ENCODE peak calls at places on chromosome 1, in six cellular contexts. Z is A549, B is heart left ventricle, S is lower lobe of right lung, G is Peyer's patch, F is mucosa of descending colon. E is an unnamed sample.

GRCh38 chr1:56591909-56592308 is 12.5 kb upstream of the PLPP3 start:
- DNase-seq in B (no peak), F (no peak), G (no peak), S (no peak), Z (no peak), E (no peak)

GRCh38 chr1:10283318-10283984 is 73.1 kb downstream of the KIF1B start:
- DNase-seq in Z (no peak), G (no peak), B (no peak), F (no peak), S (no peak), E (no peak)

GRCh38 chr1:20867847-20868246 is 80.7 kb upstream of the HP1BP3 start:
- DNase-seq in G (no peak), B (no peak), Z (no peak), S (no peak), F (no peak), E (peak; percentile 50)

GRCh38 chr1:64268653-64269557 is 65.5 kb downstream of the UBE2U start:
- DNase-seq in F (no peak), Z (peak; percentile 27), G (no peak), S (no peak), B (no peak), E (peak; percentile 92)

GRCh38 chr1:36300526-36300925 is 5.6 kb upstream of the SH3D21 start:
- DNase-seq in Z (no peak), G (no peak), F (no peak), B (no peak), S (no peak), E (no peak)

GRCh38 chr1:248825573-248825908 is 174 bp downstream of the SH3BP5L start:
- DNase-seq in Z (no peak), B (no peak), S (no peak), F (no peak), G (no peak), E (no peak)

GRCh38 chr1:174258148-174258550 is 98.8 kb downstream of the RABGAP1L start:
- DNase-seq in F (no peak), G (no peak), S (no peak), B (no peak), Z (peak; percentile 56), E (peak; percentile 68)

GRCh38 chr1:209835782-209836298 is 8.1 kb downstream of the UTP25 start:
- DNase-seq in F (no peak), B (no peak), G (no peak), S (no peak), Z (no peak), E (peak; percentile 76)

GRCh38 chr1:241611063-241611462 is 29.1 kb downstream of the CHML start:
- DNase-seq in Z (peak; percentile 57), G (no peak), F (no peak), S (no peak), B (no peak), E (peak; percentile 75)

GRCh38 chr1:246622035-246622652 is 55.9 kb downstream of the CNST start:
- DNase-seq in B (no peak), F (no peak), S (no peak), G (no peak), Z (no peak), E (no peak)

GRCh38 chr1:89512996-89513395 is 11.6 kb upstream of the LRRC8B start:
- DNase-seq in G (no peak), B (no peak), S (no peak), Z (no peak), F (no peak), E (no peak)

GRCh38 chr1:167670563-167670962 is 40.5 kb downstream of the RCSD1 start:
- DNase-seq in G (no peak), S (no peak), Z (no peak), F (no peak), B (no peak), E (no peak)

GRCh38 chr1:32769524-32770220 is 47.5 kb downstream of the YARS1 start:
- DNase-seq in S (peak; percentile 48), F (peak; percentile 52), Z (no peak), B (no peak), G (no peak), E (peak; percentile 44)

GRCh38 chr1:41807390-41807789 is 111.3 kb downstream of the HIVEP3 start:
- DNase-seq in S (no peak), F (no peak), G (no peak), B (peak; percentile 69), Z (no peak), E (no peak)

GRCh38 chr1:244448279-244449036 is 3.3 kb downstream of the ADSS2 start:
- DNase-seq in Z (no peak), G (no peak), F (no peak), B (no peak), S (no peak), E (no peak)

GRCh38 chr1:21605964-21606705 is 63.0 kb downstream of the RAP1GAP start:
- DNase-seq in G (no peak), Z (no peak), S (no peak), B (no peak), F (no peak), E (no peak)

GRCh38 chr1:183349201-183349711 is 68.9 kb downstream of the NMNAT2 start:
- DNase-seq in Z (no peak), G (no peak), F (no peak), B (no peak), S (no peak), E (peak; percentile 52)
- H3K4me3 ChIP-seq in Z (no peak overlapping the region), G (no peak overlapping the region), F (no peak overlapping the region), B (no peak overlapping the region), S (no peak overlapping the region), E (no peak overlapping the region)

GRCh38 chr1:99731384-99731783 is 35.1 kb downstream of the FRRS1 start:
- DNase-seq in S (no peak), F (no peak), G (no peak), B (no peak), Z (no peak), E (no peak)

GRCh38 chr1:99740141-99740540 is 26.3 kb downstream of the FRRS1 start:
- DNase-seq in G (no peak), Z (no peak), S (no peak), B (no peak), F (no peak), E (no peak)

GRCh38 chr1:99735852-99736251 is 30.6 kb downstream of the FRRS1 start:
- DNase-seq in Z (no peak), F (no peak), G (no peak), S (no peak), B (no peak), E (no peak)

GRCh38 chr1:99738858-99739465 is 27.5 kb downstream of the FRRS1 start:
- DNase-seq in S (no peak), B (no peak), F (no peak), Z (no peak), G (no peak), E (no peak)

DNA sequence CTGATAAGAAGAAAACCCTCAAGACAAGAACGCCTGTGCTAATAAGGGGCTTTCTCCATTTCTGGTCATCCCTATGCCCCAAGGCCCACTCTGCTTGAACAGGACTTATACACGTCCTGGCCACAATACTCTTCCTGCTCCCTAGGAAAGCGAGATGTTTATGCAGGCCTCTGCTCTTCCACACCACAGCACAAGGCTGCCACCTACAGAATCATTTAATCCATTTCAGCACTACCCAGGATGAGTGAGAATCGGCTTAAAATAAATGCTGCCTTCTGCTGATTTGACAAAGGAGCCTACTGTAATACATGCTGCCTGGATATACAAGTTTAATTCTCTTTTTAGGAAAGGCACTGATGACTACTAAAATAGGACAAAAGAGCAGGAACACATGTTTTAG is 29.4 kb downstream of the FRRS1 start:
- DNase-seq in Z (peak; percentile 29), S (no peak), F (no peak), G (no peak), B (no peak), E (peak; percentile 84)
- TF ChIP-seq CTCF in Z (peak; percentile 50), S (peak; percentile 39), F (no peak), G (peak; percentile 57), B (peak; percentile 36), E (peak; percentile 70)

GRCh38 chr1:26168410-26169167 is at the start of gene C1orf232:
- DNase-seq in B (no peak), F (no peak), Z (no peak), S (no peak), G (no peak), E (no peak)

GRCh38 chr1:26170472-26170821 is 739 bp downstream of the ZNF593 start:
- DNase-seq in G (no peak), S (no peak), Z (no peak), B (no peak), F (no peak), E (no peak)

GRCh38 chr1:26171084-26172072 is at the start of gene ZNF593OS:
- DNase-seq in S (no peak), Z (no peak), F (no peak), B (no peak), G (no peak), E (no peak)

GRCh38 chr1:26169669-26170471 is at the start of gene ZNF593:
- DNase-seq in Z (peak; percentile 85), S (peak; percentile 96), B (peak; percentile 97), F (peak; percentile 95), G (peak; percentile 94), E (peak; percentile 92)

DNA sequence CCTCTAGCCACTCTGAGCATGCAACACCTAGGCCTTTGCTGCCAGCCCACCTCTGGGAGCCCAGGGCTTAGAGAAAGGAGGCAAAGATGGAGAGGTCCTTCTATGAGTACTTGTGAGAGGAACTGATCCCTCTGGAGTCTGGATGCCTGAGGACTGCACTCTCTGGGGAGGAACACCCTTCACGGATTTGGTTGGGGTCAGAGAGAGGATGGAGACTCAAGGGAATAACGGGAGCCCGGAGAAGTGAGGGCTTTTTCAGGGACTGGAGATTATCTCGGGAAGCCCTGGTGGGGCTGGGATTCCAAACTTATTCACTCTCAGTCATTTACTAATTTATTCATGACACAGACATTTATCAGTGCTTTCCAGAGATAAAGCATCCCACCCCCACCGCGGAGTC is 438 bp upstream of the C1orf232 start:
- DNase-seq in B (no peak), S (no peak), F (no peak), Z (no peak), G (no peak), E (no peak)
- H3K4me3 ChIP-seq in B (peak overlapping the region; percentile 73), S (peak overlapping the region; percentile 98), F (no peak overlapping the region), Z (peak overlapping the region; percentile 95), G (peak overlapping the region; percentile 77), E (peak overlapping the region; percentile 93)

GRCh38 chr1:221911714-221912113 is 169.8 kb upstream of the DUSP10 start:
- DNase-seq in F (no peak), S (no peak), Z (no peak), B (no peak), G (no peak), E (no peak)
- TF ChIP-seq CTCF in F (no peak), S (no peak), Z (no peak), B (no peak), G (no peak), E (no peak)

E was measured in cardiac fibroblast.